ENCODE peak calls at places on chromosomes 2 and 18, in eight cellular contexts. D is CD8-positive, alpha-beta T cell; J is pancreas; H is foreskin keratinocyte; P is lower lobe of right lung; U is HepG2; Y is coronary artery; B is transverse colon. G is an unnamed sample.

GRCh38 chr2:28276807-28277206 is 115.9 kb upstream of the FOSL2 start:
- DNase-seq in D (no peak), J (no peak), H (no peak), P (no peak), U (no peak), Y (no peak), B (no peak), G (no peak)

GRCh38 chr2:75146221-75146902 is 53.0 kb downstream of the TACR1 start:
- DNase-seq in D (no peak), J (no peak), H (no peak), P (no peak), U (no peak), Y (no peak), B (no peak), G (no peak)

GRCh38 chr2:83742117-83742782 is 716.8 kb downstream of the SUCLG1 start:
- DNase-seq in D (no peak), J (peak), H (peak), P (peak), U (no peak), Y (no peak), B (no peak), G (peak)

GRCh38 chr2:162579169-162579568 is 235.2 kb downstream of the GCA start:
- DNase-seq in D (no peak), J (no peak), H (no peak), P (no peak), U (no peak), Y (no peak), B (no peak), G (no peak)

GRCh38 chr2:9086465-9086864 is 83.0 kb upstream of the MBOAT2 start:
- DNase-seq in D (no peak), J (no peak), H (no peak), P (no peak), U (no peak), Y (no peak), B (no peak), G (no peak)

GRCh38 chr18:22422909-22423548 is 5.3 kb upstream of the CTAGE1 start:
- DNase-seq in D (no peak), J (peak), H (no peak), P (peak), U (no peak), Y (no peak), B (no peak), G (no peak)

GRCh38 chr18:71252351-71252862 is 963.6 kb downstream of the SOCS6 start:
- DNase-seq in D (no peak), J (no peak), H (no peak), P (no peak), U (no peak), Y (no peak), B (no peak), G (no peak)

GRCh38 chr2:209472871-209473270 is 49.0 kb downstream of the MAP2 start:
- DNase-seq in D (no peak), J (no peak), H (no peak), P (no peak), U (no peak), Y (no peak), B (no peak), G (no peak)

GRCh38 chr2:202154613-202155281 is 81.7 kb downstream of the KIAA2012 start:
- DNase-seq in D (no peak), J (no peak), H (no peak), P (no peak), U (no peak), Y (no peak), B (no peak), G (no peak)

GRCh38 chr2:186508263-186508662 is 22.2 kb downstream of the ZC3H15 start:
- DNase-seq in D (no peak), J (no peak), H (no peak), P (no peak), U (no peak), Y (no peak), B (no peak), G (no peak)

GRCh38 chr2:140918426-140918825 is 1212.4 kb downstream of the LRP1B start:
- DNase-seq in D (no peak), J (no peak), H (no peak), P (no peak), U (no peak), Y (no peak), B (no peak), G (no peak)

GRCh38 chr2:64987001-64987962 is 1.9 kb upstream of the SLC1A4 start:
- DNase-seq in D (no peak), J (peak), H (peak), P (no peak), U (peak), Y (no peak), B (no peak), G (peak)

GRCh38 chr18:79857082-79857661 is 59.4 kb downstream of the KCNG2 start:
- DNase-seq in D (no peak), J (no peak), H (no peak), P (no peak), U (peak), Y (peak), B (no peak), G (no peak)

GRCh38 chr2:217897816-217898806 is 104.7 kb downstream of the TNS1 start:
- DNase-seq in D (no peak), J (peak), H (no peak), P (peak), U (no peak), Y (no peak), B (no peak), G (no peak)

GRCh38 chr18:11523809-11524208 is 85.6 kb upstream of the SLC35G4 start:
- DNase-seq in D (no peak), J (no peak), H (no peak), P (no peak), U (no peak), Y (no peak), B (no peak), G (no peak)

GRCh38 chr2:10222-10875 is 36.0 kb downstream of the FAM110C start:
- DNase-seq in D (no peak), J (peak), H (no peak), P (no peak), U (no peak), Y (no peak), B (no peak), G (no peak)

GRCh38 chr2:233979748-233980147 is 62.6 kb downstream of the TRPM8 start:
- DNase-seq in D (no peak), J (no peak), H (no peak), P (no peak), U (no peak), Y (no peak), B (no peak), G (no peak)

GRCh38 chr2:33614190-33614589 is 15.1 kb upstream of the FAM98A start:
- DNase-seq in D (no peak), J (no peak), H (no peak), P (no peak), U (no peak), Y (no peak), B (no peak), G (no peak)

GRCh38 chr2:190626656-190627055 is 22.2 kb upstream of the NAB1 start:
- DNase-seq in D (no peak), J (no peak), H (no peak), P (no peak), U (no peak), Y (no peak), B (no peak), G (no peak)

GRCh38 chr2:2542966-2543555 is 212.0 kb upstream of the MYT1L start:
- DNase-seq in D (no peak), J (no peak), H (no peak), P (no peak), U (no peak), Y (no peak), B (no peak), G (no peak)

GRCh38 chr18:9947248-9947647 is 33.4 kb downstream of the VAPA start:
- DNase-seq in D (no peak), J (no peak), H (peak), P (no peak), U (no peak), Y (no peak), B (no peak), G (no peak)

GRCh38 chr2:75790121-75790520 is 79.4 kb upstream of the GCFC2 start:
- DNase-seq in D (no peak), J (no peak), H (peak), P (no peak), U (no peak), Y (no peak), B (no peak), G (no peak)

GRCh38 chr2:36912692-36913091 is 53.6 kb downstream of the STRN start:
- DNase-seq in D (no peak), J (no peak), H (peak), P (no peak), U (no peak), Y (no peak), B (no peak), G (peak)

GRCh38 chr2:105788670-105789290 is 44.1 kb downstream of the NCK2 start:
- DNase-seq in D (no peak), J (no peak), H (no peak), P (no peak), U (no peak), Y (no peak), B (no peak), G (no peak)

GRCh38 chr2:29323961-29324360 is 208.7 kb downstream of the CLIP4 start:
- DNase-seq in D (no peak), J (no peak), H (no peak), P (no peak), U (no peak), Y (no peak), B (no peak), G (no peak)

GRCh38 chr2:31877008-31877407 is 133.8 kb downstream of the MEMO1 start:
- DNase-seq in D (no peak), J (no peak), H (no peak), P (no peak), U (peak), Y (no peak), B (no peak), G (no peak)

GRCh38 chr18:685438-685837 is 27.0 kb downstream of the ENOSF1 start:
- DNase-seq in D (no peak), J (no peak), H (no peak), P (no peak), U (no peak), Y (no peak), B (no peak), G (peak)

GRCh38 chr2:26034597-26035067 is 748 bp downstream of the RAB10 start:
- DNase-seq in D (peak), J (no peak), H (no peak), P (no peak), U (no peak), Y (no peak), B (no peak), G (peak)

GRCh38 chr2:74532222-74532621 is 2.5 kb downstream of the HTRA2 start:
- DNase-seq in D (no peak), J (no peak), H (no peak), P (no peak), U (peak), Y (no peak), B (no peak), G (no peak)

GRCh38 chr2:11073251-11073650 is 82.0 kb upstream of the SLC66A3 start:
- DNase-seq in D (no peak), J (peak), H (peak), P (no peak), U (peak), Y (no peak), B (peak), G (no peak)

DNA sequence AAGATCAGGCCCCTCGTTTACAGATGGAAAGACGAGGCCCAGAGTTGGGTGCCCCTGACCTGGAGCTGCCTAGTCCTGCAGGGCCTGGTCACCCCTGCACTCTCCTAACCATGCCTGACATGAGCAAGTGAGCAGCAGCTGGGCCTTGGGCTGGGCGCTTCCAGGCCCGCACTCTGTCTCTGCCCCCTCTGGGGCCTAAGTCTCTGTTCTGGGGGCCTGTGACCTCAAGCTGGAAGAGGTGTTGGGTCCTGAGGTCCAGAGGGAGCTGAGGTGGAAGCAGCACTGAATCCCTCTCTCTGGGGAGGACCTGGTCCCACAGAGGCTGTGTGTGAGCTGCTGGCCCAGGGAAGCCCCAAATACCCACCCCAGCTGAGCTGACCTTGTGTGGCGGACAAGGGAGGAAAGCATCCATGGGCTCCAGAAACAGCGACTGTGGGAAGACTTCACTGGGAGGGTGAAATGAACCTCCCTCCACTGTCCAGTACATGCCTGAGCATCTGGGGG is 46.1 kb upstream of the GPC1 start:
- DNase-seq in D (no peak), J (peak), H (no peak), P (peak), U (no peak), Y (no peak), B (no peak), G (no peak)
- TF ChIP-seq CTCF in D (no peak), J (no peak), H (no peak), P (no peak), U (no peak), Y (no peak), B (no peak), G (no peak)

GRCh38 chr2:5978352-5978751 is 286.2 kb downstream of the SOX11 start:
- DNase-seq in D (no peak), J (no peak), H (no peak), P (no peak), U (no peak), Y (no peak), B (no peak), G (no peak)

GRCh38 chr2:5982217-5982910 is 290.2 kb downstream of the SOX11 start:
- DNase-seq in D (no peak), J (no peak), H (no peak), P (no peak), U (no peak), Y (no peak), B (no peak), G (no peak)

GRCh38 chr2:5980351-5981054 is 288.3 kb downstream of the SOX11 start:
- DNase-seq in D (no peak), J (no peak), H (no peak), P (no peak), U (no peak), Y (no peak), B (no peak), G (no peak)

GRCh38 chr2:5982911-5983310 is 290.7 kb downstream of the SOX11 start:
- DNase-seq in D (no peak), J (no peak), H (no peak), P (no peak), U (no peak), Y (no peak), B (no peak), G (no peak)

DNA sequence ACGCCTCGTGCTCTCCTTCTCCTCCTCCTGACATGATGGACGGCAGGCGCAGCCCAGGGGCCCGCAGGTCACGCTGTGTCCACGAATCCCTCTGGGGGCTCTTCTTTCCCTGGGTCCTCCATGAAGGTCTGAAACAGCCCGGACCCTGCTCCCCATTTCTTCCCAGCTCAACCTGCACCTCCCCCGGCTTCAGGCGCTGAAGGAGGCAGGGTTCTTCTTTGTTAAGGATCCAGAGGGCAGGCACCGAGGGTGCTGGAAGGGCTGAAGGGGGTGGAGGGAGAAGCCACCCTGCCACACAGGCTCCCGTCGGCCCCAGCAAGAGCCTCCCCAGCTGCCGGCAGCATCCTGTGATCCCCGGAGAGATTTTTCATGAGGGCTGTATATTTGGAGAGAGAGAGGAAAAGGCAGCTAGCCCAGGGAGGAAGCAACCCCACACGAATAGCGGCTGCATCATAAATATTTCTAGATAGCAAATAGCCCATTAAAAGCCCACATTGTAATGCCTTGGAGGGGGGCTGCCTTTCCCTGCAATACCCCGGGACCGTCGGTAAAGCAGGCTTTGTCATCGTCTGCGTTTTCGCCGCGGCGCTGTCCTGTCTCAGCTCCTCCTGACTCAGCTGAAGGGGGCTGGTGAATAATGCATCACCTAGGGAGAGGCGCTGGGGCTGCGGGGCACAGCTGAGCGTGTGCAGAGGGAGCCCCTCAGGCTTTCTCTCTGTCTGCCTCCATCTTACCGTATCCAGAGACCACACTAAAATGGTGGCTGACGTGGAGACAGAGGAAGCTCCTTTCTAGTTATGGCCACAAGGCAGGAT is 289.3 kb downstream of the SOX11 start:
- DNase-seq in D (no peak), J (no peak), H (no peak), P (no peak), U (no peak), Y (no peak), B (no peak), G (no peak)
- H3K27ac ChIP-seq in D (no peak), J (no peak), H (no peak), P (no peak), U (no peak), Y (no peak), B (no peak), G (no peak)

DNA sequence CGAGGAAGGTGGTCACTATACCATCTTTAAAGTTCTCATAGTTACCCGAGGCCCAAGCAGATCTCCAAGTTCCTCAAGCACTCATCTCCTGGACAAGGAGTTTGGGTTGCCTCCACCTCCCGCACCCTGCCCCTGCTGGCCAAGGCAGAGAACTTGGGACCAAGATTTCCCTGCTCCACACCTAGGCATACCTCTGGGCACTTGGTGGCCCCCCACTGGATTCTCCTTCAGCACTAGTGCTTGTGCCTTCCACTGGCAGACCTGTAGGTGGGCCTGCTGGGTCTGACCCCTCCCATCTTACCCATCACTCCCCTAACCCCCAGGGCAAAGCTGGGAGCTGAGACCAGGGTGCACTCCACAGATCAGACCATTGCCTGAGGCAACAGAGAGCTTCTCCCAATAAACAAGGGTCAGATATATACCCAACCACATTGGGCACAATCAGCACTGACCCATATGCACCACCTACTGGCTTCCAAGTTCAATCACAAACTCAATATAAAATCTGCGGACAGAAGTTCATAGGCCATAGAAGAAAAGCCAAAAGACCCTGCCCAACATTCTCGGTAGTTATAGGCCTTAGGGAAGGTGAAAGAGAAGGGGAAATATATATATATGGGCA is 244.2 kb downstream of the EXOC6B start:
- DNase-seq in D (peak), J (no peak), H (no peak), P (no peak), U (no peak), Y (no peak), B (no peak), G (no peak)
- TF ChIP-seq CTCF in D (no peak), J (no peak), H (no peak), P (no peak), U (no peak), Y (no peak), B (no peak), G (no peak)

DNA sequence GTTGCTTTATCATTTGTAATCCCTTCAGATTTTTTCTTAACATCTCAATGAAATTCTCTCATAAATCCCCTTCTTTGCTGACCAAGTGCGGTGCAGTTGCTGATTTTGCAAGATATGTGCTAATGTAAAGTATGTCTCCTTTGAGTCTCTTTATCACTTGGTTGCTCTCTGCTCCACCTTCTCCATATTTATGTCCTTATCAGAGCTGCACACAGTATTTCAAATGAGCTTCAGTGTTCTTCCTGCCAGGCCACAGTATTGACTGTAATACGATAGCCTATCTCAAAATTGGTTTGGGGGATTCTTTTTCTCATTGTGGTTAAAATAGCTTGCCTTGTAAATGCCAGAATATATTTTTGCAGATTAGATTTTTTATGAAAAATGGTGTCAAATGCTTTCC is 32.2 kb downstream of the MAIP1 start:
- DNase-seq in D (no peak), J (no peak), H (no peak), P (no peak), U (no peak), Y (no peak), B (no peak), G (no peak)
- H3K27ac ChIP-seq in D (no peak), J (no peak), H (no peak), P (no peak), U (no peak), Y (no peak), B (no peak), G (no peak)

GRCh38 chr2:207754498-207755383 is 15.0 kb downstream of the FZD5 start:
- DNase-seq in D (no peak), J (no peak), H (no peak), P (no peak), U (no peak), Y (no peak), B (no peak), G (no peak)
- TF ChIP-seq CTCF in D (no peak), J (no peak), H (no peak), P (no peak), U (no peak), Y (no peak), B (no peak), G (no peak)

DNA sequence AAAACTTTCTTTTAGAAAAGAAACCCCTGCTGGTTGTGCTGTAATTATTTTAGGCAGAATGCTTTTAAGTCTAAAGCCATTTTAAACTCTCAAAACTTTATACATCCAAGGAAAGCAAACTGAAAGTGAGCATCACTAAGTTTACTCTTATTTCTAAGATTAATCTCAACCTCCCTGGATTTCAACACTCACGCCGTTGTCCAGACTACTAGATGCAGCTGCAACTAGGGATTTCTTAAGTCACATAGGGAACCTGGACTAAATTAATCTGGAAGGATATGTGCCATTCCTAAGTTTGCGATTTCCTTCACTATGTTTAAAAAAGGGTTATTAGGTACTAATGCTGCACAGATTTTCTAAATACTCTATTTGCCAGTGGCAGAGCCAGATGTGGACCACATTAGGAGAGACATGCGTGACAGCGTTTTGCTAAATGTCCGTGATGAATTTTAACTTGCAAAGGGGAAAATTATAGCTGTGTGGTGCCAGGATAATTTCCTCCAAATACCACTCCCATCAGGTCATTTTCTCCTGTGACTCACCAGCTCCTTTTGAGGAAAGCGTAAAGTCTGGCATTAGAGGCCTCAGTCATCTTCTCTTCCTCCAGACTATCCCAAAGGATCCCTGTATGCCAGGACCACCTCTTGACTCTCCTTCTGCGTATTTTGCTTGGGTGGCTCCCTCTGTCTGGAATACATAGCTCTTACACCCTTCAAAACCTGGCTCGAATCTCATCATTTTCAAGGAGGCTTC is 143.7 kb downstream of the ATL2 start:
- DNase-seq in D (no peak), J (no peak), H (peak), P (no peak), U (no peak), Y (no peak), B (no peak), G (peak)
- H3K27ac ChIP-seq in D (no peak), J (no peak), H (no peak), P (no peak), U (no peak), Y (no peak), B (no peak), G (peak)